ENCODE peak calls at places on chromosomes 5 and 9, in five cellular contexts. One of them, this sample, is unnamed.
A peak's percentile ranks its signal among the peaks of the same experiment; 100 is the strongest.

GRCh38 chr9:73179594-73179993 is 27.9 kb downstream of the ANXA1 start:
- DNase-seq in GM23248: peak; percentile 58
- DNase-seq in H1: no peak
- DNase-seq in hepatocyte: peak; percentile 17
- DNase-seq in fibroblast of lung: peak; percentile 80
- DNase-seq in this sample: no peak

GRCh38 chr9:127982912-127983311 is 2.1 kb upstream of the EEIG1 start:
- DNase-seq in fibroblast of lung: no peak
- DNase-seq in hepatocyte: no peak
- DNase-seq in H1: no peak
- DNase-seq in GM23248: no peak
- DNase-seq in this sample: no peak

GRCh38 chr5:83553000-83553486 is 81.5 kb downstream of the VCAN start:
- DNase-seq in hepatocyte: no peak
- DNase-seq in H1: no peak
- DNase-seq in fibroblast of lung: peak; percentile 31
- DNase-seq in GM23248: peak; percentile 89
- DNase-seq in this sample: no peak

GRCh38 chr5:16737620-16738364 is 121.0 kb upstream of the RETREG1 start:
- DNase-seq in GM23248: no peak
- DNase-seq in fibroblast of lung: no peak
- DNase-seq in H1: peak; percentile 63
- DNase-seq in hepatocyte: peak; percentile 55
- DNase-seq in this sample: no peak

GRCh38 chr9:27524236-27524635 is at the start of gene IFNK:
- DNase-seq in hepatocyte: no peak
- DNase-seq in fibroblast of lung: no peak
- DNase-seq in GM23248: no peak
- DNase-seq in H1: no peak
- DNase-seq in this sample: no peak

GRCh38 chr9:114742947-114743346 is 61.0 kb upstream of the TEX48 start:
- DNase-seq in GM23248: peak; percentile 31
- DNase-seq in fibroblast of lung: no peak
- DNase-seq in hepatocyte: no peak
- DNase-seq in H1: no peak
- DNase-seq in this sample: no peak

GRCh38 chr5:61327761-61328753 is 4.0 kb upstream of the ZSWIM6 start:
- DNase-seq in GM23248: peak; percentile 90
- DNase-seq in H1: no peak
- DNase-seq in hepatocyte: peak; percentile 58
- DNase-seq in fibroblast of lung: peak; percentile 90
- DNase-seq in this sample: peak; percentile 8

GRCh38 chr9:68951879-68952659 is 61.8 kb downstream of the PRKACG start:
- DNase-seq in H1: no peak
- DNase-seq in GM23248: no peak
- DNase-seq in fibroblast of lung: no peak
- DNase-seq in hepatocyte: no peak
- DNase-seq in this sample: no peak

GRCh38 chr9:127396808-127397721 is at the start of gene SLC2A8:
- DNase-seq in GM23248: peak; percentile 98
- DNase-seq in hepatocyte: peak; percentile 100
- DNase-seq in fibroblast of lung: peak; percentile 98
- DNase-seq in H1: peak; percentile 97
- DNase-seq in this sample: peak; percentile 100

GRCh38 chr5:93590511-93590910 is 7.5 kb downstream of the NR2F1 start:
- DNase-seq in hepatocyte: no peak
- DNase-seq in GM23248: no peak
- DNase-seq in fibroblast of lung: peak; percentile 66
- DNase-seq in H1: no peak
- DNase-seq in this sample: no peak

GRCh38 chr9:96852676-96853075 is 1.6 kb downstream of the ZNF782 start:
- DNase-seq in fibroblast of lung: peak; percentile 41
- DNase-seq in H1: no peak
- DNase-seq in hepatocyte: no peak
- DNase-seq in GM23248: no peak
- DNase-seq in this sample: peak; percentile 22

GRCh38 chr5:43231977-43232376 is 40.0 kb downstream of the NIM1K start:
- DNase-seq in GM23248: peak; percentile 13
- DNase-seq in H1: peak; percentile 52
- DNase-seq in fibroblast of lung: no peak
- DNase-seq in hepatocyte: no peak
- DNase-seq in this sample: no peak

GRCh38 chr5:73388371-73388684 is 60.2 kb downstream of the FOXD1 start:
- DNase-seq in H1: no peak
- DNase-seq in hepatocyte: no peak
- DNase-seq in fibroblast of lung: peak; percentile 83
- DNase-seq in GM23248: peak; percentile 64
- DNase-seq in this sample: no peak

GRCh38 chr5:75028090-75028489 is 24.3 kb downstream of the GCNT4 start:
- DNase-seq in GM23248: no peak
- DNase-seq in hepatocyte: no peak
- DNase-seq in fibroblast of lung: no peak
- DNase-seq in H1: no peak
- DNase-seq in this sample: no peak

GRCh38 chr5:74787424-74787823 is 20.4 kb downstream of the NSA2 start:
- DNase-seq in H1: no peak
- DNase-seq in fibroblast of lung: no peak
- DNase-seq in hepatocyte: no peak
- DNase-seq in GM23248: no peak
- DNase-seq in this sample: no peak

GRCh38 chr5:36605241-36605640 is 1.2 kb upstream of the SLC1A3 start:
- DNase-seq in GM23248: peak; percentile 35
- DNase-seq in hepatocyte: no peak
- DNase-seq in fibroblast of lung: no peak
- DNase-seq in H1: no peak
- DNase-seq in this sample: no peak

GRCh38 chr9:5586391-5586802 is 42.5 kb upstream of the RIC1 start:
- DNase-seq in H1: no peak
- DNase-seq in hepatocyte: no peak
- DNase-seq in GM23248: peak; percentile 82
- DNase-seq in fibroblast of lung: peak; percentile 57
- DNase-seq in this sample: peak; percentile 93

GRCh38 chr5:160187091-160187490 is 42.2 kb upstream of the FABP6 start:
- DNase-seq in GM23248: peak; percentile 13
- DNase-seq in fibroblast of lung: no peak
- DNase-seq in H1: no peak
- DNase-seq in hepatocyte: no peak
- DNase-seq in this sample: peak; percentile 27

GRCh38 chr5:9453480-9454011 is 92.3 kb downstream of the SEMA5A start:
- DNase-seq in H1: no peak
- DNase-seq in fibroblast of lung: no peak
- DNase-seq in GM23248: no peak
- DNase-seq in hepatocyte: no peak
- DNase-seq in this sample: no peak

GRCh38 chr9:75797181-75797580 is 93.3 kb upstream of the PCSK5 start:
- DNase-seq in GM23248: no peak
- DNase-seq in H1: no peak
- DNase-seq in fibroblast of lung: no peak
- DNase-seq in hepatocyte: no peak
- DNase-seq in this sample: no peak

GRCh38 chr5:169521366-169521983 is 62.1 kb upstream of the SPDL1 start:
- DNase-seq in fibroblast of lung: peak; percentile 23
- DNase-seq in hepatocyte: no peak
- DNase-seq in H1: no peak
- DNase-seq in GM23248: no peak
- DNase-seq in this sample: no peak

GRCh38 chr9:32558408-32558914 is 6.1 kb upstream of the TOPORS start:
- DNase-seq in hepatocyte: no peak
- DNase-seq in H1: no peak
- DNase-seq in fibroblast of lung: no peak
- DNase-seq in GM23248: no peak
- DNase-seq in this sample: no peak

GRCh38 chr9:137742698-137743097 is 123.9 kb downstream of the EHMT1 start:
- DNase-seq in fibroblast of lung: peak; percentile 19
- DNase-seq in H1: no peak
- DNase-seq in GM23248: peak; percentile 19
- DNase-seq in hepatocyte: peak; percentile 21
- DNase-seq in this sample: no peak

GRCh38 chr5:1141827-1142226 is 30.0 kb upstream of the SLC12A7 start:
- DNase-seq in fibroblast of lung: no peak
- DNase-seq in hepatocyte: no peak
- DNase-seq in H1: no peak
- DNase-seq in GM23248: no peak
- DNase-seq in this sample: no peak

GRCh38 chr5:38533286-38534121 is 22.9 kb downstream of the LIFR start:
- DNase-seq in H1: no peak
- DNase-seq in fibroblast of lung: no peak
- DNase-seq in hepatocyte: peak; percentile 44
- DNase-seq in GM23248: no peak
- DNase-seq in this sample: peak; percentile 47

GRCh38 chr5:595285-595684 is 16.9 kb upstream of the CEP72 start:
- DNase-seq in GM23248: no peak
- DNase-seq in fibroblast of lung: no peak
- DNase-seq in H1: no peak
- DNase-seq in hepatocyte: no peak
- DNase-seq in this sample: no peak

GRCh38 chr9:136964171-136964689 is 12.2 kb downstream of the LCN12 start:
- DNase-seq in hepatocyte: no peak
- DNase-seq in H1: no peak
- DNase-seq in GM23248: no peak
- DNase-seq in fibroblast of lung: no peak
- DNase-seq in this sample: no peak

GRCh38 chr5:59817536-59817935 is 76.0 kb downstream of the PDE4D start:
- DNase-seq in H1: no peak
- DNase-seq in hepatocyte: no peak
- DNase-seq in GM23248: no peak
- DNase-seq in fibroblast of lung: no peak
- DNase-seq in this sample: no peak

GRCh38 chr5:71974165-71974564 is 133.1 kb upstream of the MAP1B start:
- DNase-seq in GM23248: no peak
- DNase-seq in H1: no peak
- DNase-seq in fibroblast of lung: peak; percentile 58
- DNase-seq in hepatocyte: no peak
- DNase-seq in this sample: no peak

GRCh38 chr9:116998305-116998704 is 311.2 kb downstream of the TRIM32 start:
- DNase-seq in H1: no peak
- DNase-seq in hepatocyte: peak; percentile 64
- DNase-seq in fibroblast of lung: peak; percentile 11
- DNase-seq in GM23248: peak; percentile 23
- DNase-seq in this sample: no peak

GRCh38 chr5:147464211-147464610 is 45.7 kb downstream of the DPYSL3 start:
- DNase-seq in GM23248: peak; percentile 54
- DNase-seq in H1: no peak
- DNase-seq in hepatocyte: peak; percentile 71
- DNase-seq in fibroblast of lung: no peak
- DNase-seq in this sample: no peak

GRCh38 chr5:175814676-175815075 is 56.7 kb upstream of the CPLX2 start:
- DNase-seq in hepatocyte: peak; percentile 50
- DNase-seq in fibroblast of lung: peak; percentile 78
- DNase-seq in GM23248: peak; percentile 96
- DNase-seq in H1: no peak
- DNase-seq in this sample: peak; percentile 18

GRCh38 chr5:135829681-135830383 is 4.6 kb upstream of the SLC25A48 start:
- DNase-seq in GM23248: peak; percentile 86
- DNase-seq in fibroblast of lung: peak; percentile 18
- DNase-seq in hepatocyte: peak; percentile 90
- DNase-seq in H1: peak; percentile 86
- DNase-seq in this sample: peak; percentile 80

GRCh38 chr5:848671-849111 is 2.1 kb downstream of the ZDHHC11 start:
- DNase-seq in hepatocyte: no peak
- DNase-seq in H1: no peak
- DNase-seq in fibroblast of lung: no peak
- DNase-seq in GM23248: no peak
- DNase-seq in this sample: no peak

GRCh38 chr5:23158179-23158578 is 305.0 kb upstream of the CDH12 start:
- DNase-seq in GM23248: no peak
- DNase-seq in fibroblast of lung: no peak
- DNase-seq in hepatocyte: no peak
- DNase-seq in H1: no peak
- DNase-seq in this sample: no peak

GRCh38 chr5:31623249-31623648 is 15.7 kb upstream of the PDZD2 start:
- DNase-seq in hepatocyte: no peak
- DNase-seq in GM23248: no peak
- DNase-seq in H1: no peak
- DNase-seq in fibroblast of lung: no peak
- DNase-seq in this sample: no peak

DNA sequence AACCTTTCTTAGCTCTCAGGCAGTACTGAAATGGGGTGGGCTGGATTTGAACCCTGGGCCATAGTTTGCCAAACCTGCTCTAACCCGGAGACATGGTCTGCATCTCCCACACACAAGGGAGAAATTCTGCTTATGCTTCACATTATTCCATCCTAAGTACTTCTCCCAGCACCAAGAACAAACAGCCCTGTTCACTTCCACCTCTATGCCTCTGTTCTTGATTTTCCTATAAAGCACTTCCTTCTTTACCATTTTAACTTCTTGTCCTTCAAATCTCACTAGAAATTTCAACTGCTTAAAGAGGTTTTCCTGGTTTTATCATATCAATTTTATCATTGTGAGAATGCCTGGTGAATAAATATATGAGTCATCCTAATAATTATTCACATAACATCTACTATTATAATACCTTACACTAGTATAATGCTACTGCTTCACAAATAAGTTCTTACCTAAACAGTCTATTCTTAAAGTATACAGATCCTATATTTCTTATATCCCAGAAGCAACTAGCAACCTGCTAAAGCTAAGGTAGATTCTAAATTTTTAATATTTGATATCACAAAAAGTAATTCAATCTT is 12.7 kb downstream of the FEM1C start:
- DNase-seq in fibroblast of lung: no peak
- DNase-seq in H1: no peak
- DNase-seq in GM23248: no peak
- DNase-seq in hepatocyte: no peak
- DNase-seq in this sample: no peak
- H3K79me2 ChIP-seq in fibroblast of lung: peaks cover 97% of the 10 kb centered on the region
- H3K79me2 ChIP-seq in H1: peaks cover 100% of the 10 kb centered on the region
- H3K79me2 ChIP-seq in GM23248: peaks cover 100% of the 10 kb centered on the region
- H3K79me2 ChIP-seq in hepatocyte: peaks cover 98% of the 10 kb centered on the region
- H3K79me2 ChIP-seq in this sample: no peaks in the 10 kb centered on the region

DNA sequence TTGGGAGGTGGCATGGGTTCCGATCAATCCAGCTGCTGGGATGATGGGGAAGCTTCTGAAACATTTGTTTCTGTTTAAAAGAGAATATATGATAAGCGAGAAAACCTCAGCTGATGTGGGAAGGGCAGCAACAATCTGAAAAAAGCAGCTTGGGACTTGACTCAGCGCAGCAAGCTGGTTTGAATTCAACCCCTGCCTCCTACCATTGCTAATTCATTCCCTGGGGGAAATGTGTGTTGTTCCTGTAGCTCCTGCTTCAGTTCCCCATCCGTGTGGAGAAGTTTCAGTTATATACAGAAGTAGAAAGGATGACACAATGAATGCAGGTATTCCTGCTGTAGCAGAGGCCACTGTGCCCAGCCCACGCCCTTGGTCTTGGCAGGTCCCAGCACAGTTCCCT is 145.1 kb downstream of the NXNL2 start:
- DNase-seq in hepatocyte: no peak
- DNase-seq in GM23248: peak; percentile 4
- DNase-seq in fibroblast of lung: peak; percentile 3
- DNase-seq in H1: no peak
- DNase-seq in this sample: no peak
- H2AFZ ChIP-seq in hepatocyte: no peak overlapping the region
- H2AFZ ChIP-seq in GM23248: peak overlapping the region; percentile 26
- H2AFZ ChIP-seq in fibroblast of lung: peak overlapping the region; percentile 53
- H2AFZ ChIP-seq in H1: no peak overlapping the region
- H2AFZ ChIP-seq in this sample: no peak overlapping the region

GRCh38 chr9:110744753-110745522 is 76.3 kb downstream of the MUSK start:
- DNase-seq in H1: no peak
- DNase-seq in GM23248: peak; percentile 97
- DNase-seq in hepatocyte: peak; percentile 63
- DNase-seq in fibroblast of lung: peak; percentile 98
- DNase-seq in this sample: no peak
- H3K4me2 ChIP-seq in H1: no peak overlapping the region
- H3K4me2 ChIP-seq in GM23248: peak overlapping the region; percentile 53
- H3K4me2 ChIP-seq in hepatocyte: peak overlapping the region; percentile 22
- H3K4me2 ChIP-seq in fibroblast of lung: peak overlapping the region; percentile 21
- H3K4me2 ChIP-seq in this sample: no peak overlapping the region

GRCh38 chr9:131692612-131692976 is 47.3 kb downstream of the RAPGEF1 start:
- DNase-seq in fibroblast of lung: no peak
- DNase-seq in hepatocyte: no peak
- DNase-seq in GM23248: no peak
- DNase-seq in H1: no peak
- DNase-seq in this sample: no peak
- H3K79me2 ChIP-seq in fibroblast of lung: peaks cover 9% of the 10 kb centered on the region
- H3K79me2 ChIP-seq in hepatocyte: peaks cover 95% of the 10 kb centered on the region
- H3K79me2 ChIP-seq in GM23248: peaks cover 98% of the 10 kb centered on the region
- H3K79me2 ChIP-seq in H1: peaks cover 63% of the 10 kb centered on the region
- H3K79me2 ChIP-seq in this sample: peaks cover 11% of the 10 kb centered on the region